ENCODE peak calls at places on chromosomes 11 and 22, in nine cellular contexts. Q is body of pancreas, E is esophagus squamous epithelium, L is H7, J is left lung, D is neural progenitor cell, K is astrocyte, A is left ventricle myocardium inferior, W is GM06990. F is an unnamed sample.

GRCh38 chr11:77003954-77004353 is 30.2 kb upstream of the B3GNT6 start:
- DNase-seq in Q (no peak), E (no peak), L (no peak), J (no peak), D (no peak), K (no peak), A (no peak), W (no peak), F (no peak)

GRCh38 chr22:38753894-38754246 is 1.9 kb downstream of the SUN2 start:
- DNase-seq in Q (no peak), E (no peak), L (no peak), J (no peak), D (no peak), K (no peak), A (no peak), W (no peak), F (no peak)

GRCh38 chr22:44196731-44197131 is 16.0 kb downstream of the PARVG start:
- DNase-seq in Q (no peak), E (no peak), L (peak; percentile 44), J (no peak), D (no peak), K (no peak), A (no peak), W (no peak), F (no peak)

GRCh38 chr11:789951-790350 is at the start of gene CEND1:
- DNase-seq in Q (no peak), E (no peak), L (peak; percentile 94), J (no peak), D (peak; percentile 79), K (no peak), A (no peak), W (peak; percentile 72), F (peak; percentile 79)

GRCh38 chr22:47918276-47918928 is 1156.0 kb downstream of the TBC1D22A start:
- DNase-seq in Q (no peak), E (no peak), L (no peak), J (no peak), D (no peak), K (no peak), A (no peak), W (no peak), F (peak; percentile 94)

GRCh38 chr11:133947298-133947905 is 9.4 kb downstream of the IGSF9B start:
- DNase-seq in Q (no peak), E (no peak), L (peak; percentile 96), J (no peak), D (peak; percentile 91), K (peak; percentile 52), A (peak; percentile 60), W (peak; percentile 45), F (no peak)

GRCh38 chr11:43852057-43852636 is 28.5 kb upstream of the ALKBH3 start:
- DNase-seq in Q (peak; percentile 53), E (no peak), L (peak; percentile 85), J (peak; percentile 34), D (peak; percentile 80), K (peak; percentile 51), A (no peak), W (peak; percentile 42), F (peak; percentile 72)

GRCh38 chr11:73999581-74000306 is 9.1 kb downstream of the UCP3 start:
- DNase-seq in Q (no peak), E (no peak), L (no peak), J (no peak), D (no peak), K (no peak), A (no peak), W (no peak), F (peak; percentile 90)

GRCh38 chr11:11984563-11984962 is 23.9 kb downstream of the DKK3 start:
- DNase-seq in Q (no peak), E (no peak), L (no peak), J (no peak), D (no peak), K (no peak), A (no peak), W (no peak), F (no peak)

GRCh38 chr11:107370390-107370789 is 87.2 kb downstream of the CWF19L2 start:
- DNase-seq in Q (no peak), E (no peak), L (no peak), J (no peak), D (no peak), K (peak; percentile 45), A (no peak), W (no peak), F (no peak)

GRCh38 chr11:130070109-130070828 is 575 bp downstream of the APLP2 start:
- DNase-seq in Q (peak; percentile 52), E (no peak), L (peak; percentile 77), J (peak; percentile 57), D (peak; percentile 67), K (no peak), A (peak; percentile 42), W (peak; percentile 59), F (peak; percentile 79)

GRCh38 chr11:2194877-2195755 is 23.5 kb upstream of the TH start:
- DNase-seq in Q (peak; percentile 54), E (no peak), L (peak; percentile 96), J (no peak), D (peak; percentile 81), K (no peak), A (no peak), W (no peak), F (peak; percentile 41)

GRCh38 chr22:23064381-23065068 is 5.8 kb upstream of the GNAZ start:
- DNase-seq in Q (no peak), E (no peak), L (peak; percentile 13), J (peak; percentile 25), D (no peak), K (no peak), A (no peak), W (no peak), F (no peak)

GRCh38 chr11:20026629-20027545 is 133.4 kb downstream of the DBX1 start:
- DNase-seq in Q (peak; percentile 61), E (no peak), L (peak; percentile 74), J (no peak), D (peak; percentile 88), K (no peak), A (no peak), W (no peak), F (no peak)

GRCh38 chr11:34243620-34244493 is 114.0 kb downstream of the ABTB2 start:
- DNase-seq in Q (peak; percentile 53), E (no peak), L (no peak), J (peak; percentile 56), D (no peak), K (peak; percentile 82), A (no peak), W (peak; percentile 76), F (no peak)

GRCh38 chr11:102293873-102294601 is 23.2 kb upstream of the BIRC3 start:
- DNase-seq in Q (no peak), E (no peak), L (peak; percentile 40), J (no peak), D (peak; percentile 41), K (no peak), A (no peak), W (peak; percentile 68), F (peak; percentile 86)
- H3K36me3 ChIP-seq in Q (no peaks in the 10 kb centered on the region), E (no peaks in the 10 kb centered on the region), L (no peaks in the 10 kb centered on the region), J (no peaks in the 10 kb centered on the region), D (no peaks in the 10 kb centered on the region), K (no peaks in the 10 kb centered on the region), A (no peaks in the 10 kb centered on the region), W (no peaks in the 10 kb centered on the region), F (no peaks in the 10 kb centered on the region)

DNA sequence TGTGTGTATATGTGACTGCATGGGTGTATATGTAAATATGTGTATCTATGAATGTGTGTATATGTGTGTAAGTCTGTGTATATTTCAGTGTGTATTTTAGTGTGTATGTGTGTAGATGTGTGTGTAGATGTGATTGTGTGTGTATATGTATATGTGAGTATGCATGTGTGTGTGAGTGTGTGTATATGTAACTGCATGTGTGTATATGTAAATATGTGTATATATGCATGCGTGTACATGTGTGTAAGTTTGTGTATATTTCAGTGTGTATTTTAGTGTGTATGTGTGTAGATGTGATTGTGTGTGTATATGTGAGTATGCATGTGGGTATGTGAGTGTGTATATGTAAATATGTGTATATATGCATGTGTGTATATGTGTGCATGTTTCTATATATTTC is 169.9 kb downstream of the MN1 start:
- DNase-seq in Q (no peak), E (no peak), L (no peak), J (no peak), D (no peak), K (no peak), A (no peak), W (no peak), F (no peak)
- H3K36me3 ChIP-seq in Q (no peaks in the 10 kb centered on the region), E (no peaks in the 10 kb centered on the region), L (no peaks in the 10 kb centered on the region), J (no peaks in the 10 kb centered on the region), D (no peaks in the 10 kb centered on the region), K (no peaks in the 10 kb centered on the region), A (no peaks in the 10 kb centered on the region), W (no peaks in the 10 kb centered on the region), F (no peaks in the 10 kb centered on the region)

GRCh38 chr22:30334601-30335000 is 7.9 kb upstream of the TBC1D10A start:
- DNase-seq in Q (no peak), E (no peak), L (no peak), J (no peak), D (no peak), K (no peak), A (no peak), W (no peak), F (no peak)

GRCh38 chr22:30335236-30335635 is 8.5 kb upstream of the TBC1D10A start:
- DNase-seq in Q (no peak), E (no peak), L (no peak), J (no peak), D (no peak), K (no peak), A (no peak), W (no peak), F (no peak)

GRCh38 chr22:30332551-30332950 is 5.8 kb upstream of the TBC1D10A start:
- DNase-seq in Q (no peak), E (no peak), L (no peak), J (no peak), D (no peak), K (no peak), A (no peak), W (no peak), F (no peak)

GRCh38 chr22:30333707-30334087 is 7.0 kb upstream of the TBC1D10A start:
- DNase-seq in Q (no peak), E (no peak), L (no peak), J (no peak), D (no peak), K (no peak), A (no peak), W (no peak), F (no peak)

DNA sequence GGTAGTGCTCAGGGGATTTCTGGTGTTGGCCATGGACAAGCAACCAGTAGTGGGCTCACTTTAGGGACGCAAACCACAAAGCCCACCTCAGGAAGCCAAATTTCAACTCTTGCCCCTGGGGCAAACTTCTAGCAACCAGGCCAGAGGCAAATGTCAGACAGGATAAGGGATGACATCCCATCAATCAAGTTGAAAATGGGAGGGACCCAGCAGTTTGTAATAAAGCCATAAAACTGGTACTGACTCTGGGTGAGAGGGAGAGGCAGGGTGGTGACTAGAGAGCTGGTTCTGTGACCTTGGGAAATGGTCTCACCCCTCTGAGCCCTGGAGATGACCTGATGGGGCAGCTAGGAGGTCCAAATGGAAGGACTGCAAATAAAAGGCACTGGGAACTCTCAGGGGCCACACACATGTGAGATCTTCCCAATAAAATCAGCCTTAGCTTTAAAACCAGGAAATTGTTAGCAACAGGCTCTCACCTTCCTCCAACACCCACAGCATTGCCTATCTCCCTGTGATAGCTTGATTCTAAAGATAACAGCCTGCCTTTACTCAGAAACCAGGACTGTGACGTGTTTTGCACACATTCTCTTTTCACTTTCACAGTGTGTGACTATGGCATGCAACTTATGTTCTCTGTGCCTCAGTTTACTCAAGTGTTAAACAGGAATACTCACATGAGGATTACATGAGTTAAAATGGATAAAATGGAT is 6.4 kb upstream of the TBC1D10A start:
- DNase-seq in Q (no peak), E (no peak), L (no peak), J (no peak), D (no peak), K (no peak), A (no peak), W (no peak), F (no peak)
- H3K36me3 ChIP-seq in Q (peaks cover 24% of the 10 kb centered on the region), E (peaks cover 88% of the 10 kb centered on the region), L (peaks cover 42% of the 10 kb centered on the region), J (peaks cover 97% of the 10 kb centered on the region), D (no peaks in the 10 kb centered on the region), K (peaks cover 62% of the 10 kb centered on the region), A (peaks cover 78% of the 10 kb centered on the region), W (peaks cover 45% of the 10 kb centered on the region), F (peaks cover 79% of the 10 kb centered on the region)

GRCh38 chr22:41636467-41636866 is 15.4 kb downstream of the XRCC6 start:
- DNase-seq in Q (no peak), E (no peak), L (no peak), J (no peak), D (no peak), K (peak; percentile 49), A (peak; percentile 30), W (no peak), F (no peak)
- H3K36me3 ChIP-seq in Q (peaks cover 19% of the 10 kb centered on the region), E (peaks cover 99% of the 10 kb centered on the region), L (peaks cover 52% of the 10 kb centered on the region), J (peaks cover 97% of the 10 kb centered on the region), D (peaks cover 27% of the 10 kb centered on the region), K (peaks cover 54% of the 10 kb centered on the region), A (peaks cover 98% of the 10 kb centered on the region), W (peaks cover 26% of the 10 kb centered on the region), F (peaks cover 98% of the 10 kb centered on the region)

F was measured in OCI-LY7.